ENCODE peak calls at places on chromosomes 1 and 21, in four cellular contexts. U, B, E and Z are unnamed samples. For H3K27me3 and H3K4me1, the result is how much of the 10 kb centered on the place peaks cover.

GRCh38 chr1:242133351-242133750 is 134.5 kb upstream of the MAP1LC3C start:
- DNase-seq in U (no peak), B (no peak), E (no peak), Z (no peak)

GRCh38 chr21:43777953-43778352 is 1.8 kb upstream of the CSTB start:
- DNase-seq in U (no peak), B (no peak), E (no peak), Z (no peak)

GRCh38 chr21:46517361-46517760 is 58.7 kb downstream of the DIP2A start:
- DNase-seq in U (no peak), B (peak), E (peak), Z (no peak)

GRCh38 chr1:178869114-178869697 is 1.7 kb downstream of the ANGPTL1 start:
- DNase-seq in U (peak), B (no peak), E (no peak), Z (no peak)

GRCh38 chr1:233459968-233460367 is 132.4 kb downstream of the MAP3K21 start:
- DNase-seq in U (no peak), B (no peak), E (no peak), Z (no peak)

GRCh38 chr1:109269981-109270622 is 12.8 kb downstream of the PSRC1 start:
- DNase-seq in U (no peak), B (no peak), E (no peak), Z (no peak)

GRCh38 chr21:17819878-17820232 is 699 bp upstream of the C21orf91 start:
- DNase-seq in U (no peak), B (no peak), E (no peak), Z (peak)

GRCh38 chr1:9825101-9826074 is 1.6 kb upstream of the CLSTN1 start:
- DNase-seq in U (peak), B (no peak), E (peak), Z (no peak)

GRCh38 chr1:182598296-182598695 is 5.9 kb downstream of the RGS16 start:
- DNase-seq in U (no peak), B (no peak), E (no peak), Z (no peak)

GRCh38 chr1:216420263-216420662 is 3.0 kb downstream of the USH2A start:
- DNase-seq in U (no peak), B (no peak), E (no peak), Z (no peak)

GRCh38 chr1:186605762-186606350 is 74.4 kb downstream of the PTGS2 start:
- DNase-seq in U (peak), B (no peak), E (no peak), Z (no peak)

GRCh38 chr1:6447818-6448748 is 17.9 kb downstream of the TNFRSF25 start:
- DNase-seq in U (no peak), B (no peak), E (no peak), Z (no peak)

GRCh38 chr1:232878141-232878540 is 72.3 kb upstream of the NTPCR start:
- DNase-seq in U (no peak), B (no peak), E (no peak), Z (no peak)

GRCh38 chr21:44571296-44571695 is 2.2 kb upstream of the KRTAP10-4 start:
- DNase-seq in U (no peak), B (no peak), E (no peak), Z (no peak)

GRCh38 chr1:7702365-7702764 is 68.7 kb upstream of the VAMP3 start:
- DNase-seq in U (no peak), B (no peak), E (no peak), Z (no peak)

GRCh38 chr1:56060901-56061300 is 518.5 kb downstream of the PLPP3 start:
- DNase-seq in U (peak), B (no peak), E (no peak), Z (no peak)

GRCh38 chr1:17768651-17769241 is 13.6 kb downstream of the ACTL8 start:
- DNase-seq in U (peak), B (no peak), E (peak), Z (peak)

GRCh38 chr1:167708940-167709389 is 12.8 kb upstream of the MPZL1 start:
- DNase-seq in U (no peak), B (no peak), E (no peak), Z (no peak)

GRCh38 chr1:183004146-183004545 is 19.1 kb upstream of the LAMC1 start:
- DNase-seq in U (no peak), B (no peak), E (no peak), Z (no peak)

GRCh38 chr1:64041366-64042131 is 161.9 kb upstream of the UBE2U start:
- DNase-seq in U (no peak), B (no peak), E (no peak), Z (no peak)

GRCh38 chr1:48931571-48932251 is 155.0 kb upstream of the BEND5 start:
- DNase-seq in U (no peak), B (no peak), E (no peak), Z (no peak)

GRCh38 chr1:183676515-183677189 is 23.5 kb upstream of the APOBEC4 start:
- DNase-seq in U (peak), B (no peak), E (no peak), Z (no peak)

GRCh38 chr1:84412316-84412942 is 14.1 kb downstream of the DNASE2B start:
- DNase-seq in U (peak), B (no peak), E (no peak), Z (no peak)

GRCh38 chr1:173448945-173449344 is 28.2 kb upstream of the PRDX6 start:
- DNase-seq in U (no peak), B (no peak), E (no peak), Z (no peak)

GRCh38 chr1:85612704-85613361 is 32.3 kb downstream of the CCN1 start:
- DNase-seq in U (peak), B (no peak), E (no peak), Z (no peak)

GRCh38 chr1:162298266-162298665 is 78.4 kb downstream of the SPATA46 start:
- DNase-seq in U (no peak), B (no peak), E (no peak), Z (no peak)

GRCh38 chr1:162302246-162302645 is 74.4 kb downstream of the SPATA46 start:
- DNase-seq in U (peak), B (no peak), E (no peak), Z (no peak)

GRCh38 chr1:162299018-162299417 is 77.6 kb downstream of the SPATA46 start:
- DNase-seq in U (no peak), B (no peak), E (no peak), Z (no peak)

GRCh38 chr1:162301696-162302095 is 75.0 kb downstream of the SPATA46 start:
- DNase-seq in U (no peak), B (no peak), E (no peak), Z (no peak)

GRCh38 chr1:162300057-162300917 is 76.4 kb downstream of the SPATA46 start:
- DNase-seq in U (no peak), B (no peak), E (no peak), Z (no peak)
- TF ChIP-seq CTCF in U (no peak), B (no peak), E (no peak), Z (no peak)

GRCh38 chr1:3139451-3139852 is 70.4 kb downstream of the PRDM16 start:
- DNase-seq in U (no peak), B (no peak), E (no peak), Z (no peak)
- H3K27me3 ChIP-seq in U (under half), B (under half), E (under half), Z (under half)

GRCh38 chr1:58434587-58434986 is 111.9 kb downstream of the OMA1 start:
- DNase-seq in U (no peak), B (no peak), E (no peak), Z (no peak)

GRCh38 chr1:58436615-58437297 is 109.8 kb downstream of the OMA1 start:
- DNase-seq in U (no peak), B (no peak), E (no peak), Z (no peak)

GRCh38 chr1:58432813-58433668 is 113.5 kb downstream of the OMA1 start:
- DNase-seq in U (peak), B (no peak), E (peak), Z (no peak)

GRCh38 chr1:58431847-58432246 is 114.7 kb downstream of the OMA1 start:
- DNase-seq in U (no peak), B (no peak), E (no peak), Z (no peak)

DNA sequence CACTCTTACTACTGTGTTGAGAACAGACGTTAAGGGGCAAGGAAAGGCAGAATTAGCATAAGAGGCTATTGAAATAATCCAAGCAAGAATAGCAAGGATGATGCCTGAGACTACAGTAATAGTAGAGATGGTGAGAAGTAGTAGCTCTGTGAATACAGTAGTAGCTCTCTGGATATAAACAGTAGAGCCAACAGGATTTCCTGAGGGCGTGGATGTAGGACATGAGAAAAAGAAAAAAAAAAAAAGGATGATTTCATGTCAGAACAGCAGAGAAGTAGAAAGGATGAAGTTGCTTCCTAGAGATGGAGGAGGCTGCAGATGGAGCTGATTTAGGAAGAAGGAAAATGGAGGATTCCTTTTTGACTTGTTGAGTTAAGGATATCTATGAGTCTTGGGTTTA is 112.3 kb downstream of the OMA1 start:
- DNase-seq in U (no peak), B (no peak), E (no peak), Z (no peak)
- H3K4me1 ChIP-seq in U (under half), B (under half), E (under half), Z (under half)

DNA sequence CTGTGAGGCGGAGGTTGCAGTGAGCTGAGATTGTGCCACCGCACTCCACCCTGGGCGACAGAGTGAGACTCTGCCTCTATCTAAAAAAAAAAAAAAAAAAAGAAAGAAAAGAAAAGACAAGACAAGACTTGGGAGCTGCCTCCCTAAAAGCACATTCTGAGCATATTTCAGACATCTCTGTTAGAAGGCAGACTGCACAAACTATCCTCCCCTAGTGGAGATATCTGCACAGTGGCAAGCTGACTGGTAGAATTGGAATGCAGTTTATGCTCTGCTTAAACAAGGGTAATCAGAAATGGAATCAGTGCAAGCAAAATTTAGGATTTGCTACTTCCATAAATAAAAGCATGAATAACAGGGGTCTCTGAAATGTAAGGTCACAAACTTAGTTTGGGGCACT is 31.8 kb downstream of the GNG4 start:
- DNase-seq in U (peak), B (no peak), E (no peak), Z (no peak)
- TF ChIP-seq CTCF in U (peak), B (no peak), E (no peak), Z (no peak)

GRCh38 chr21:36696640-36697472 is 2.1 kb upstream of the SIM2 start:
- DNase-seq in U (no peak), B (no peak), E (no peak), Z (no peak)
- H3K27me3 ChIP-seq in U (half or more), B (half or more), E (under half), Z (half or more)

DNA sequence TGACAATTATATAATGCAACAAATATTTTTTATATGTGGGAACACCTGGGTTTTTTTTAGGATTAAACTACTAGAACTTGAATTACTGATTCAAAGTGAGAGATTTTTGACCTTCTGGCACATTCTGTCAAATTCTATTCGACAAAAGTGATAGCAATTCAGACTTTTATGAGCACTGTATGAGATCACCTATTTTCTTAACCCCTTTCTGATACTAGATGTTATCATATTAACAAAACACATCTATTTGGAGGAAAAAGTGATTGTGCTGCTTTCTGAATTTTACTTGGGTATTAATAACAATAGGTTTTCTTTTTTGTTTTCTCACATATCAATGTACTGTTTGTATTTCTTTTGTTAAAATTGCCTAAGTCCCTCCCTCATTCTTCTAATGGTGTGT is 174.9 kb upstream of the GREM2 start:
- DNase-seq in U (no peak), B (no peak), E (no peak), Z (no peak)
- H3K4me1 ChIP-seq in U (under half), B (under half), E (under half), Z (under half)

GRCh38 chr1:156619582-156619955 is 354 bp downstream of the HAPLN2 start:
- DNase-seq in U (no peak), B (no peak), E (no peak), Z (no peak)
- TF ChIP-seq CTCF in U (no peak), B (no peak), E (no peak), Z (no peak)

GRCh38 chr1:38789498-38790169 is 69.9 kb downstream of the RRAGC start:
- DNase-seq in U (no peak), B (no peak), E (no peak), Z (no peak)
- H3K27me3 ChIP-seq in U (under half), B (half or more), E (under half), Z (under half)

GRCh38 chr1:205298191-205298994 is 23.2 kb downstream of the NUAK2 start:
- DNase-seq in U (peak), B (no peak), E (peak), Z (no peak)
- H3K4me1 ChIP-seq in U (under half), B (under half), E (under half), Z (under half)